ENCODE peak calls at places on chromosomes 4 and X, in four cellular contexts. Z is HepG2, W is GM12878, Y is H1. E is an unnamed sample.
A peak's percentile ranks its signal among the peaks of the same experiment; 100 is the strongest.

GRCh38 chr4:119666653-119667091 is 38.1 kb upstream of the PDE5A start:
- DNase-seq in Z (no peak), W (no peak), Y (no peak), E (no peak)

GRCh38 chr4:74021617-74022016 is 16.9 kb downstream of the CXCL3 start:
- DNase-seq in W (no peak), Y (no peak), Z (no peak), E (no peak)

GRCh38 chrX:56233682-56234081 is 1.5 kb downstream of the KLF8 start:
- DNase-seq in W (peak; percentile 60), Z (no peak), Y (peak; percentile 38), E (peak; percentile 51)

GRCh38 chr4:24969486-24969885 is 56.6 kb upstream of the CCDC149 start:
- DNase-seq in Z (no peak), Y (no peak), W (no peak), E (no peak)

GRCh38 chr4:27828843-27829242 is 968.2 kb downstream of the STIM2 start:
- DNase-seq in W (no peak), Y (no peak), Z (no peak), E (no peak)

GRCh38 chr4:52870225-52870624 is 8.1 kb downstream of the RASL11B start:
- DNase-seq in Y (no peak), W (no peak), Z (no peak), E (no peak)

GRCh38 chr4:99300934-99301333 is 10.1 kb upstream of the ADH1A start:
- DNase-seq in W (no peak), Z (peak; percentile 58), Y (no peak), E (no peak)

GRCh38 chr4:69092190-69092589 is 4.1 kb upstream of the UGT2B7 start:
- DNase-seq in Y (no peak), W (no peak), Z (no peak), E (no peak)

GRCh38 chrX:49991718-49992117 is 69.3 kb downstream of the CLCN5 start:
- DNase-seq in Z (no peak), W (no peak), Y (no peak), E (no peak)

GRCh38 chr4:28469886-28470285 is 1609.2 kb downstream of the STIM2 start:
- DNase-seq in Y (no peak), Z (no peak), W (no peak), E (no peak)

GRCh38 chr4:130479020-130479419 is 1383.1 kb downstream of the C4orf33 start:
- DNase-seq in Z (no peak), W (no peak), Y (no peak), E (no peak)

GRCh38 chr4:176441594-176441993 is 121.8 kb downstream of the SPCS3 start:
- DNase-seq in Y (no peak), Z (no peak), W (no peak), E (no peak)

GRCh38 chrX:2690856-2691542 is at the start of gene CD99:
- DNase-seq in Y (no peak), Z (peak; percentile 80), W (peak; percentile 46), E (no peak)

GRCh38 chr4:74539043-74539790 is 94.3 kb downstream of the AREG start:
- DNase-seq in Z (peak; percentile 39), Y (no peak), W (no peak), E (no peak)

GRCh38 chrX:78321809-78322208 is 5.6 kb downstream of the CYSLTR1 start:
- DNase-seq in Z (no peak), W (no peak), Y (no peak), E (no peak)

GRCh38 chr4:25321703-25322102 is 9.1 kb downstream of the ZCCHC4 start:
- DNase-seq in Z (no peak), W (no peak), Y (no peak), E (no peak)

GRCh38 chrX:56745019-56745418 is 16.0 kb downstream of the NBDY start:
- DNase-seq in W (no peak), Z (peak; percentile 37), Y (no peak), E (no peak)

GRCh38 chr4:186740822-186741221 is 17.2 kb upstream of the FAT1 start:
- DNase-seq in Y (no peak), Z (no peak), W (no peak), E (no peak)

GRCh38 chrX:27746516-27746915 is 61.3 kb upstream of the MAGEB10 start:
- DNase-seq in Y (no peak), W (no peak), Z (no peak), E (no peak)

GRCh38 chr4:87069037-87069742 is 134.4 kb downstream of the AFF1 start:
- DNase-seq in Y (no peak), W (no peak), Z (no peak), E (no peak)

GRCh38 chrX:115642895-115643530 is 82.0 kb downstream of the PLS3 start:
- DNase-seq in W (peak; percentile 23), Z (peak; percentile 6), Y (no peak), E (peak; percentile 44)

GRCh38 chrX:100090931-100091330 is 319.1 kb downstream of the PCDH19 start:
- DNase-seq in Z (no peak), W (no peak), Y (no peak), E (no peak)

GRCh38 chr4:4603592-4603991 is 61.7 kb upstream of the STX18 start:
- DNase-seq in Y (no peak), W (no peak), Z (no peak), E (no peak)

GRCh38 chr4:26171953-26172352 is 148.9 kb upstream of the RBPJ start:
- DNase-seq in Y (no peak), Z (no peak), W (no peak), E (no peak)

GRCh38 chr4:839675-840443 is 13.9 kb upstream of the CPLX1 start:
- DNase-seq in Z (no peak), W (no peak), Y (no peak), E (no peak)

GRCh38 chr4:87250294-87250693 is 29.9 kb upstream of the KLHL8 start:
- DNase-seq in Z (no peak), W (no peak), Y (no peak), E (no peak)

GRCh38 chr4:172983014-172983413 is 185.6 kb upstream of the GALNT7 start:
- DNase-seq in Y (no peak), Z (no peak), W (no peak), E (no peak)

GRCh38 chr4:71270901-71271300 is 67.9 kb upstream of the SLC4A4 start:
- DNase-seq in W (no peak), Z (peak; percentile 29), Y (no peak), E (peak; percentile 15)

GRCh38 chr4:113643505-113643904 is 118.0 kb downstream of the CAMK2D start:
- DNase-seq in Z (no peak), Y (no peak), W (no peak), E (no peak)

GRCh38 chr4:113644398-113644797 is 117.1 kb downstream of the CAMK2D start:
- DNase-seq in Y (no peak), Z (no peak), W (no peak), E (no peak)

GRCh38 chr4:113637823-113638691 is 123.5 kb downstream of the CAMK2D start:
- DNase-seq in Y (no peak), W (no peak), Z (no peak), E (no peak)

GRCh38 chr4:113639311-113639710 is 122.2 kb downstream of the CAMK2D start:
- DNase-seq in Y (no peak), Z (no peak), W (no peak), E (no peak)

DNA sequence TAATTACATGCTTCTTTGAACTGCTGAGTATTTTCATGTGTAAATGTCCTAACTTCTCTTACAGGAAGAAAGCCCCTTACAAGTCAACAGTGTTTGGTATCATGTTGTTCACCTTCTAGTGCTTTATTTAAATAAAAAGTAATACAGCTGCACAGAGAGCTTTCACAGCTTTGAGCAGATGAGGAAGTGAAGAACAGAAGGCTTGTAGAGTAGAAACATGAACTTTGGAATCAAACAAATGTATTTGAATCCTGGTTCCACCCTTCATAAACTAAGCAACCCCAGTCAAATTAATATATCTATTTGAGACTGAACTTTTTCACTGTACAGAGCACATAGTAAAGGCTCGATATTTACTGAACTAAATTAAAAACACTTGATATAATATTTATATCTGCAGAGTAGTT is 120.5 kb downstream of the CAMK2D start:
- DNase-seq in W (peak; percentile 53), Y (no peak), Z (peak; percentile 89), E (no peak)
- TF ChIP-seq SUZ12 in W (no peak), Y (no peak), Z (no peak), E (no peak)

DNA sequence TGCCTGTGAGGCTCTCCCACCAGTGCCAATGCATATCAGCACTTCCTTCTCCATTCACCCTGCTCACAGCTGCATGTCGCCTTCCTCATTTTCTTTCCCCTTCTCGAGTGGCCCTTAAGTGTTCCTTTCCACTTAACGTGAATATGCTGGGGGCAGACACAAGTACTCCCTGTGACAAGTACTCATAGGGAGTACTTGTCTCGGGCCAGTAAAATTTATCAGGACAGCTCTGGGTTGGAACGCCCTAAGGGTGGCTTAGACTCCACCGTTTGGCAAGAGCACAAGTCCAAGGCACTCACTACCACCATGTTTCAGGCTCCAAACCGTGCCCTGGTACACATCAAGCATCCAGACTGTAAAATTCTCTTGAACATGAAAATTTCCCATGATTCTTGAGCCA is 3.9 kb upstream of the LDOC1 start:
- DNase-seq in W (no peak), Z (no peak), Y (no peak), E (no peak)
- TF ChIP-seq ZNF274 in W (no peak), Z (no peak), Y (no peak), E (no peak)

GRCh38 chrX:154751669-154752271 is 893 bp upstream of the GAB3 start:
- DNase-seq in Z (no peak), W (no peak), Y (no peak), E (no peak)

GRCh38 chrX:154748712-154749339 is 2.1 kb downstream of the GAB3 start:
- DNase-seq in Y (no peak), Z (peak; percentile 32), W (no peak), E (peak; percentile 16)

GRCh38 chrX:154751121-154751668 is 318 bp upstream of the GAB3 start:
- DNase-seq in Z (no peak), W (no peak), Y (no peak), E (no peak)

GRCh38 chrX:154749856-154750255 is 1.0 kb downstream of the GAB3 start:
- DNase-seq in Y (no peak), Z (no peak), W (no peak), E (no peak)

GRCh38 chrX:154750301-154751120 is at the start of gene GAB3:
- DNase-seq in Y (no peak), Z (no peak), W (no peak), E (no peak)
- TF ChIP-seq SUZ12 in Y (no peak), Z (no peak), W (no peak), E (no peak)

GRCh38 chrX:17788956-17789562 is 51.8 kb downstream of the SCML1 start:
- DNase-seq in Y (no peak), Z (no peak), W (no peak), E (no peak)
- TF ChIP-seq ZNF274 in Y (no peak), Z (no peak), W (no peak), E (no peak)

E was measured in NT2/D1.